ENCODE peak calls at places on chromosomes 7 and 10, in eight cellular contexts. G, Q, K, H, I, O, F and Y are unnamed samples.

GRCh38 chr7:28078036-28078901 is 102.3 kb downstream of the JAZF1 start:
- DNase-seq in F (peak), G (no peak), I (no peak), O (peak), K (no peak), H (no peak), Q (peak), Y (peak)

GRCh38 chr10:46515402-46516192 is 40.9 kb downstream of the GPRIN2 start:
- DNase-seq in G (no peak), H (no peak), Q (no peak), I (no peak), F (no peak), K (no peak), O (no peak), Y (no peak)

GRCh38 chr7:776381-776780 is 49.3 kb upstream of the PRKAR1B start:
- DNase-seq in G (no peak), F (no peak), Q (no peak), I (no peak), K (no peak), H (no peak), O (no peak), Y (no peak)

GRCh38 chr10:97149065-97149680 is 36.6 kb downstream of the SLIT1 start:
- DNase-seq in F (no peak), I (peak), H (no peak), Q (no peak), O (no peak), G (no peak), K (no peak), Y (no peak)

GRCh38 chr7:1163121-1163520 is 3.1 kb upstream of the ZFAND2A start:
- DNase-seq in G (no peak), O (no peak), K (no peak), F (peak), I (no peak), H (no peak), Q (no peak), Y (no peak)

GRCh38 chr10:14386202-14386593 is 55.5 kb upstream of the FRMD4A start:
- DNase-seq in I (no peak), F (peak), Q (no peak), O (no peak), G (no peak), K (peak), H (no peak), Y (no peak)

GRCh38 chr7:6444516-6445269 is 3.1 kb downstream of the DAGLB start:
- DNase-seq in F (peak), O (no peak), K (no peak), G (no peak), I (no peak), H (no peak), Q (no peak), Y (no peak)

GRCh38 chr7:30846378-30846777 is 65.3 kb upstream of the AQP1 start:
- DNase-seq in I (peak), O (no peak), H (no peak), G (no peak), F (no peak), Q (no peak), K (no peak), Y (no peak)

GRCh38 chr10:10438335-10439123 is 579.1 kb upstream of the CELF2 start:
- DNase-seq in O (no peak), K (no peak), H (no peak), F (no peak), Q (no peak), I (no peak), G (no peak), Y (no peak)

GRCh38 chr10:77245953-77246352 is 391.7 kb downstream of the KCNMA1 start:
- DNase-seq in G (no peak), O (no peak), I (no peak), H (no peak), F (no peak), Q (no peak), K (peak), Y (no peak)

GRCh38 chr7:102451371-102452054 is 13.2 kb downstream of the ALKBH4 start:
- DNase-seq in F (no peak), Q (no peak), O (no peak), K (no peak), H (no peak), I (no peak), G (no peak), Y (no peak)

GRCh38 chr10:125656523-125656922 is 26.4 kb downstream of the TEX36 start:
- DNase-seq in I (no peak), K (no peak), G (no peak), Q (no peak), O (no peak), F (no peak), H (no peak), Y (no peak)

GRCh38 chr7:132035517-132036362 is 479.3 kb upstream of the PODXL start:
- DNase-seq in G (no peak), I (no peak), K (no peak), O (no peak), F (peak), H (no peak), Q (no peak), Y (no peak)

GRCh38 chr10:33749809-33750208 is 415.3 kb upstream of the NRP1 start:
- DNase-seq in Q (no peak), H (no peak), F (no peak), G (no peak), K (no peak), O (no peak), I (no peak), Y (no peak)

GRCh38 chr10:130221456-130222375 is 85.5 kb downstream of the GLRX3 start:
- DNase-seq in K (no peak), O (no peak), G (no peak), F (no peak), I (peak), Q (no peak), H (no peak), Y (no peak)

GRCh38 chr10:74502963-74503608 is 323.3 kb upstream of the KAT6B start:
- DNase-seq in I (no peak), Q (no peak), F (peak), H (no peak), O (no peak), G (peak), K (peak), Y (no peak)

GRCh38 chr7:4851459-4852422 is 10.1 kb downstream of the PAPOLB start:
- DNase-seq in Q (no peak), K (no peak), F (peak), G (no peak), O (no peak), H (no peak), I (no peak), Y (no peak)